ENCODE peak calls at places on chromosomes 2 and 18, in four cellular contexts. O is ascending aorta, E is upper lobe of right lung, F is breast epithelium. P is an unnamed sample.

GRCh38 chr2:27306657-27307544 is 1.3 kb downstream of the UCN start:
- DNase-seq in O (no peak), E (no peak), F (no peak), P (no peak)

GRCh38 chr2:166167451-166167850 is 39.6 kb upstream of the SCN1A start:
- DNase-seq in O (no peak), E (no peak), F (no peak), P (no peak)

GRCh38 chr2:224594840-224595239 is 9.7 kb upstream of the CUL3 start:
- DNase-seq in O (no peak), E (no peak), F (no peak), P (no peak)

GRCh38 chr2:29382486-29382885 is 267.3 kb downstream of the CLIP4 start:
- DNase-seq in O (no peak), E (no peak), F (no peak), P (no peak)

GRCh38 chr2:136238552-136239346 is 120.8 kb upstream of the CXCR4 start:
- DNase-seq in O (no peak), E (no peak), F (no peak), P (no peak)

GRCh38 chr18:2096581-2096980 is 474.7 kb downstream of the METTL4 start:
- DNase-seq in O (no peak), E (no peak), F (no peak), P (no peak)

GRCh38 chr2:232624554-232624842 is 8.9 kb upstream of the EFHD1 start:
- DNase-seq in O (no peak), E (no peak), F (no peak), P (no peak)

GRCh38 chr2:202965810-202966454 is 48.7 kb upstream of the NBEAL1 start:
- DNase-seq in O (no peak), E (no peak), F (no peak), P (no peak)

GRCh38 chr2:27655155-27655951 is 8.1 kb downstream of the SUPT7L start:
- DNase-seq in O (no peak), E (no peak), F (no peak), P (no peak)

DNA sequence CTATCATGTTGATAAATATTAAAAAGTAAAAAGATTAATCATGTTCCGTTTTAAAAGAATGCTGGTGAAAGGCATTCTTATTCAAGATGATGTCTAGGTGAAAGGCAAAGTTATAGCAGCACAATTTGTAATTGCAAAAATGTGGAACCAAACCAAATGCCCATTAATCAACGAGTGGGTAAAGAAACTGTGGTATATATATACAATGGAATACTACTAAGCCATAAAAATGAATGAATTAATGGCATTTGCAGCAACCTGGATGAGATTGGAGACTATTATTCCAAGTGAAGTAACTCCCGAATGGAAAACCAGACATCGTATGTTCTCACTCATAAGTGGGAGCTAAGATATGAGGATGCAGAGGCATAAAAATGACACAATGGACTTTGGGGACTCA is 286.4 kb downstream of the ARHGAP15 start:
- DNase-seq in O (no peak), E (no peak), F (no peak), P (no peak)
- H3K4me3 ChIP-seq in O (no peak), E (no peak), F (no peak), P (no peak)

DNA sequence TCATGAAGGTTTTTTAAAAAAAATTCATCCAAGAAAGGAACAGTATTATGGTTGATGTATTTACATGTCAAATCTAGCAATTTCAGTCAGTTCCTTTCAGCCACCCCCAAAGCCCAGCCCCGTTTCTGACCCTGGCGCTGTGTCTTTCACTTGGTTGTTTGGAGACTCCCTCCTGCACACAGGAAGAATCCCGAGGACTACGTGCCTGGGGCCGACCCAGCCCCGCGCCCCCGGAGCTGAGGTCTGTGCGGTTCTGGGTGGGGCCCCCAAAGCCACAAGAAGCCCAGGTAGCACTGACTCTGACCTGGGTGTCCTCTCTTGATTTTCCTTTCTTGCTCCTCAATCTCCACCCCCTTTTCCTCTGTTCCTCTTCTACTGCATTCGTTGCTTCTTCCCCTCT is 49.1 kb downstream of the TRAPPC12 start:
- DNase-seq in O (no peak), E (no peak), F (no peak), P (no peak)
- H3K27ac ChIP-seq in O (no peak), E (no peak), F (no peak), P (no peak)

GRCh38 chr18:5556317-5556974 is 12.6 kb upstream of the EPB41L3 start:
- DNase-seq in O (no peak), E (no peak), F (no peak), P (no peak)
- TF ChIP-seq CTCF in O (no peak), E (no peak), F (no peak), P (no peak)

DNA sequence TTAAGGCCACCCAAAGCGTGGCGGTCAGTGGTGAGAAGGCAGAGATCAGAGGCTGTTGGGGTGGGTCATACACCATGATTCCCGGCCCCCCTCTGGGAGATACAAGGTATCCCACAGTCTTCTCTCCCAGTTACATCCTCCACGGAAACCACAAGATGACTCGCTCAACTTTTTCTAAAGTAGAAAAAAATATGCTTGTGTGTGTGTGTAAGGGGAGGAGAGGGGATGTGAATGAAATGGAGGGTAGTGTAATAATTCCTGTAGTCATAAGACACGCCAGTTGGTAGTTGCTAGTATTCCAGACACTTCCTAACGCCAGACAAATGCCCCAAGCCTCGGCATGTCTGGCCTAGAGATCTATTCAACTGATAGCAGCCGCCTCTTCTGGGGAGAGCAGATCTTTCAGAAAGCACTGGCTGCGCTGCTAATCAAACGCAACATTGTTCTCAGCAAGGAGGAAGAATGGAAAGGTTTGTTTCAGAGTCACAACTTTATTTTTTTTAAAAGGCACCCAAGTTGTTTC is 143.5 kb downstream of the TGIF1 start:
- DNase-seq in O (no peak), E (no peak), F (peak), P (no peak)
- H3K4me3 ChIP-seq in O (peak), E (peak), F (peak), P (peak)

DNA sequence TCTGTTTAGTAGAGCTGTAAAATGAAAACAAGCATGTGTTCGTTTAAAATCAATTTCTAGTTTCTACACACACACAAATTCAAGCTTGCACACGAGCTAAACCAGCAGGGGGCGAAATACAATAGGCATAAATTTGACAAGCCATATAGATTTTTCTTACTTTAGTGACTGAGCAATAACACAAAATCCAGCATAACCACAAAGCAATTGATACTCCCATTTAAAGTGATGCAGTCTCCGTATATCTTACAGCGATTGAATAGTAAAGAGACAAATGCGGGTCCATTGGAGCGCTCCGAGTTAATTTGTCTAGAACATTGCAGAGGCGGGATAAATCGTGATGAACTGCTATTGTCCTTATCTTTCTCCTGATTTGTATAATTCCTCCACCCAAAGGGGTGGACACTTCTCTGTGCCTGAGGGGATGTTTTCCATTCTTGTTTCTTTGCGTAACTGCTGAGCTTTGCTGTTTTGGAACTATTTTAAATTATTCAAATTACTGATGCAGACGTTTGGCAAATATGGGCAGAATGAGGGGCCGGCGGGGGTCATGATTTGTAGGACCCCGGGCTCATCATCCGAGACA is 1.2 kb upstream of the AFTPH start:
- DNase-seq in O (no peak), E (no peak), F (peak), P (peak)
- H3K27ac ChIP-seq in O (no peak), E (peak), F (no peak), P (peak)

DNA sequence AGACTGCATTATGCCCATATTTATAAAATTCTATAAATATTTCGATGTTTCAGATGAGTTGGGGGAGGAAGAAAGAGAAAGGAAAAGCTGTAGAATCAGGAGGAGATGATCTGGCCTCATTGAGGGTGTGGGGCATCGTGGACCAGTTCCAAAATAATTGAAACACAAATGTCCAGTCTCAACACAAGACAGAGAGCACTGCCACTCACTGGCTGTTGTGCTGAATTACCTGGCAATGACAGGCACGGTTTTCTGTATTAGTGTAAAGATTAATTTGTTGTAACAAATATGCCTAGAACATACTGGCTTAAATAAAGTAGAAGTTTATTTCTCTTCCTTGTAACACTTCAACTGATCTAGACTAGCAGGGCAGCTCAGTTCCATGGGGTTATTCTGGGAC is 24.1 kb downstream of the POLE4 start:
- DNase-seq in O (no peak), E (no peak), F (no peak), P (no peak)
- TF ChIP-seq CTCF in O (no peak), E (no peak), F (peak), P (no peak)

DNA sequence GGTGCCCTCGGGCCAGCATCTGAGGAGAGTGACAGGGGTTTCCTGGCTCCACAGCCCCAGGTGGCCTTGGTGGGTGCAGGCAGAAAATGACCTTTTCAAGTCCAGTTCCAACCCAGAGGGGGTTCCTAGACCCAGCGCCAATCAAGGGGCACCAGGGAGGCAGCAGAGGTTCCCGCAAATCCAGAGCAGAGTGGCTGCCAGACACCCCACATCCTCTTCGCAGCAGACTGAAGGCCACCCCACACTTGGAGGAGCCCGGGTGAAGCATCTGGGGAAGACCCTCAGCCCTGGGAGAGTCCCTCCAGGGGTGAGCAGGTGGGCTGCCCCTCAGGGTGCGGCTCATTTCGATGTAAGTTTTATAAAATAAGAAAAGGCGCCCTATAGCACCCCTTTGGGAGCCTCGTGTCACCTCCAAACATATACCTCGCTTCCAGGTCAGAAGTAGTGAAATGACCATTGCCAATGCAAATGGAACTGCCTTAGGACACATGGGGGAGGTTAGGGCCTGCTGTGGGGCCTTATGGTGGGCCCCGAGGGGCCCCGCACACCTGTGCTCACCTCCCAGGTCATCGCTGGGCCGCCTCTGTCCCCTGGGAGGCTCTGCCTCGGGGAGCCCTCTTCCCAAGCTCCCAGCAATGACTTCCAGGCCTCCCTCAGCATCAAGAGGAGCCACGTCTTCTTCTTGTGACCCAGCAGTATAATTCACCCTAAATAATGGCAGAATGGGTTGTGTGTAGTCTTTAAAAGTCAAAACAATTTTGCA is 11.0 kb downstream of the RTP5 start:
- DNase-seq in O (no peak), E (no peak), F (no peak), P (no peak)
- H3K4me3 ChIP-seq in O (peak), E (peak), F (peak), P (peak)

P was measured in esophagus squamous epithelium.